ENCODE peak calls at places on chromosomes 1 and 21, in five cellular contexts. X is activated naive CD8-positive, alpha-beta T cell treated with anti-CD3 and anti-CD28 coated beads for 36 hours; E is CD8-positive, alpha-beta T cell; S is type B pancreatic cell; O is NCI-H1417 treated with DMSO at 0.1 percent for 48 hours. V is an unnamed sample.

GRCh38 chr1:243623831-243624230 is 226.2 kb downstream of the AKT3 start:
- DNase-seq in S (no peak), E (no peak), O (no peak), X (no peak), V (no peak)

GRCh38 chr1:202659541-202659940 is 50.7 kb downstream of the SYT2 start:
- DNase-seq in S (no peak), E (no peak), X (no peak), O (no peak), V (no peak)

GRCh38 chr1:222347627-222348026 is 200.3 kb downstream of the HHIPL2 start:
- DNase-seq in X (no peak), S (no peak), E (no peak), O (no peak), V (no peak)

GRCh38 chr1:43817304-43817939 is 110.1 kb downstream of the ST3GAL3 start:
- DNase-seq in O (no peak), E (no peak), S (no peak), X (no peak), V (no peak)

GRCh38 chr1:113940365-113941244 is 11.5 kb downstream of the HIPK1 start:
- DNase-seq in O (no peak), X (peak), E (peak), S (no peak), V (no peak)

GRCh38 chr1:200889571-200889970 is 5.1 kb upstream of the INAVA start:
- DNase-seq in X (peak), O (no peak), S (no peak), E (no peak), V (no peak)

GRCh38 chr1:160575112-160575664 is 4.1 kb downstream of the CD84 start:
- DNase-seq in X (no peak), S (no peak), E (no peak), O (no peak), V (no peak)

GRCh38 chr1:243726792-243727502 is 123.1 kb downstream of the AKT3 start:
- DNase-seq in S (no peak), X (no peak), E (no peak), O (no peak), V (no peak)

GRCh38 chr1:99731384-99731783 is 35.1 kb downstream of the FRRS1 start:
- DNase-seq in S (no peak), E (no peak), X (no peak), O (no peak), V (no peak)

GRCh38 chr21:32702702-32703101 is 25.1 kb downstream of the SYNJ1 start:
- DNase-seq in E (no peak), O (no peak), S (no peak), X (no peak), V (no peak)

GRCh38 chr1:119783354-119784126 is 14.8 kb upstream of the HMGCS2 start:
- DNase-seq in O (no peak), X (no peak), E (no peak), S (no peak), V (no peak)

GRCh38 chr1:211843507-211844298 is 13.1 kb upstream of the LPGAT1 start:
- DNase-seq in S (no peak), O (no peak), X (no peak), E (no peak), V (no peak)

V was measured in vagina.